ENCODE peak calls at places on chromosomes 12 and 14, in eight cellular contexts. I, C, Q, A, Z, U, X and J are unnamed samples.

GRCh38 chr12:131735153-131735456 is 24.2 kb downstream of the SFSWAP start:
- DNase-seq in I (no peak), Q (no peak), A (no peak), X (no peak), C (no peak), Z (no peak), U (no peak), J (no peak)

GRCh38 chr12:916240-916639 is 33.3 kb downstream of the RAD52 start:
- DNase-seq in Q (peak), X (no peak), Z (no peak), I (no peak), U (no peak), C (no peak), A (no peak), J (no peak)

GRCh38 chr12:121775501-121775900 is 18.0 kb downstream of the RHOF start:
- DNase-seq in Z (no peak), C (no peak), I (no peak), Q (peak), U (no peak), X (no peak), A (no peak), J (no peak)

GRCh38 chr12:48192861-48193260 is 9.4 kb downstream of the CCDC184 start:
- DNase-seq in Z (no peak), Q (no peak), X (no peak), U (no peak), A (no peak), I (no peak), C (no peak), J (no peak)

GRCh38 chr12:120939523-120939922 is 35.4 kb upstream of the SPPL3 start:
- DNase-seq in C (no peak), U (no peak), A (no peak), Q (no peak), X (no peak), Z (no peak), I (no peak), J (no peak)

GRCh38 chr12:93242154-93242958 is 135.4 kb upstream of the NUDT4 start:
- DNase-seq in Q (no peak), A (no peak), Z (no peak), U (no peak), I (no peak), X (no peak), C (no peak), J (no peak)

GRCh38 chr12:124109760-124110159 is 136.7 kb downstream of the ZNF664 start:
- DNase-seq in C (peak), U (no peak), I (peak), Z (peak), X (no peak), Q (no peak), A (no peak), J (no peak)

GRCh38 chr12:118984206-118984943 is 3.0 kb downstream of the SRRM4 start:
- DNase-seq in C (no peak), A (no peak), Z (no peak), U (no peak), Q (no peak), X (no peak), I (no peak), J (no peak)

GRCh38 chr12:10705655-10706054 is 17.5 kb downstream of the YBX3 start:
- DNase-seq in X (no peak), Z (no peak), Q (no peak), I (peak), A (no peak), U (no peak), C (no peak), J (no peak)

GRCh38 chr12:120508537-120508936 is 12.6 kb downstream of the DYNLL1 start:
- DNase-seq in C (no peak), I (no peak), Q (no peak), X (no peak), Z (no peak), U (no peak), A (no peak), J (no peak)

GRCh38 chr12:93274937-93275336 is 102.8 kb upstream of the NUDT4 start:
- DNase-seq in X (no peak), C (no peak), U (no peak), I (no peak), A (no peak), Q (no peak), Z (no peak), J (no peak)

GRCh38 chr12:109197327-109197726 is 80.9 kb downstream of the ACACB start:
- DNase-seq in C (no peak), X (peak), I (no peak), Q (no peak), U (no peak), Z (no peak), A (peak), J (no peak)

GRCh38 chr12:69910739-69911138 is 85.7 kb downstream of the MYRFL start:
- DNase-seq in Z (no peak), I (no peak), U (no peak), A (no peak), Q (no peak), X (no peak), C (no peak), J (no peak)

GRCh38 chr14:80356413-80356812 is 145.1 kb upstream of the DIO2 start:
- DNase-seq in A (no peak), C (no peak), Z (no peak), U (no peak), Q (no peak), I (peak), X (peak), J (no peak)

GRCh38 chr12:71321531-71321930 is 118.1 kb upstream of the LGR5 start:
- DNase-seq in U (no peak), Z (no peak), I (no peak), A (no peak), C (no peak), Q (no peak), X (no peak), J (no peak)

GRCh38 chr12:109829667-109830066 is 3.5 kb downstream of the TRPV4 start:
- DNase-seq in A (no peak), U (no peak), I (no peak), Z (no peak), C (no peak), X (no peak), Q (no peak), J (no peak)

GRCh38 chr12:115763982-115764621 is 513.4 kb downstream of the MED13L start:
- DNase-seq in Q (no peak), A (no peak), X (peak), Z (no peak), I (no peak), C (no peak), U (no peak), J (no peak)

GRCh38 chr12:117514016-117514415 is 152.6 kb upstream of the NOS1 start:
- DNase-seq in Q (no peak), I (no peak), A (no peak), U (no peak), C (no peak), Z (peak), X (no peak), J (no peak)

GRCh38 chr14:71119075-71119474 is 211.8 kb downstream of the PCNX1 start:
- DNase-seq in Z (no peak), Q (no peak), C (no peak), I (peak), X (no peak), A (no peak), U (no peak), J (no peak)

GRCh38 chr12:50297996-50298395 is 14.7 kb upstream of the LIMA1 start:
- DNase-seq in X (no peak), Z (no peak), C (no peak), A (no peak), I (no peak), U (no peak), Q (no peak), J (no peak)

GRCh38 chr14:81314443-81315175 is 85.5 kb downstream of the STON2 start:
- DNase-seq in U (no peak), C (no peak), Z (no peak), I (no peak), X (no peak), Q (no peak), A (no peak), J (no peak)

GRCh38 chr14:30180219-30180618 is 252.6 kb upstream of the PRKD1 start:
- DNase-seq in U (no peak), I (peak), Z (no peak), A (no peak), Q (no peak), C (no peak), X (no peak), J (no peak)

GRCh38 chr14:58829594-58829993 is 191.8 kb downstream of the DACT1 start:
- DNase-seq in A (no peak), Q (no peak), Z (no peak), U (no peak), X (peak), C (no peak), I (peak), J (no peak)

GRCh38 chr12:6146951-6147350 is 22.5 kb upstream of the VWF start:
- DNase-seq in Z (no peak), X (no peak), Q (no peak), U (no peak), I (no peak), A (no peak), C (no peak), J (no peak)

GRCh38 chr14:99280852-99281251 is 8.9 kb upstream of the BCL11B start:
- DNase-seq in U (no peak), Z (no peak), C (no peak), I (no peak), Q (no peak), X (no peak), A (no peak), J (no peak)

GRCh38 chr12:95996034-95996658 is at the start of gene HAL:
- DNase-seq in U (no peak), Z (peak), Q (no peak), I (no peak), A (peak), X (peak), C (no peak), J (no peak)

GRCh38 chr14:29663281-29663801 is 264.3 kb downstream of the PRKD1 start:
- DNase-seq in A (no peak), C (no peak), X (no peak), U (no peak), Q (no peak), Z (no peak), I (no peak), J (peak)

GRCh38 chr12:122205590-122205925 is 2.0 kb downstream of the B3GNT4 start:
- DNase-seq in Q (no peak), Z (no peak), A (no peak), I (no peak), X (no peak), U (no peak), C (no peak), J (no peak)

GRCh38 chr12:56223571-56224101 is 506 bp upstream of the NABP2 start:
- DNase-seq in U (no peak), Q (no peak), X (no peak), Z (no peak), I (no peak), A (no peak), C (no peak), J (no peak)

GRCh38 chr12:123591702-123592481 is 7.5 kb downstream of the TMED2 start:
- DNase-seq in X (no peak), U (no peak), I (peak), A (no peak), Z (no peak), C (no peak), Q (no peak), J (no peak)

GRCh38 chr12:115166698-115167315 is 482.8 kb upstream of the TBX3 start:
- DNase-seq in C (no peak), I (peak), X (peak), Z (no peak), Q (no peak), A (no peak), U (no peak), J (no peak)

GRCh38 chr14:84202486-84202885 is 1327.5 kb upstream of the FLRT2 start:
- DNase-seq in Z (no peak), C (no peak), X (no peak), I (no peak), U (no peak), Q (no peak), A (no peak), J (no peak)

GRCh38 chr12:89568484-89568883 is 42.6 kb upstream of the POC1B start:
- DNase-seq in A (no peak), X (no peak), U (no peak), Q (no peak), I (no peak), Z (no peak), C (no peak), J (no peak)

GRCh38 chr12:3658327-3659163 is 94.4 kb downstream of the CRACR2A start:
- DNase-seq in A (no peak), I (peak), U (no peak), Q (no peak), Z (peak), C (no peak), X (peak), J (no peak)

GRCh38 chr12:78185109-78185508 is 354.4 kb downstream of the NAV3 start:
- DNase-seq in U (no peak), Z (no peak), A (no peak), Q (no peak), C (no peak), X (no peak), I (peak), J (no peak)

GRCh38 chr14:56085471-56085870 is 32.7 kb upstream of the PELI2 start:
- DNase-seq in Z (no peak), A (no peak), U (no peak), X (no peak), C (no peak), I (no peak), Q (no peak), J (no peak)

GRCh38 chr14:61321385-61322010 is at the start of gene PRKCH:
- DNase-seq in C (no peak), Z (peak), I (peak), Q (peak), U (peak), A (peak), X (peak), J (peak)

GRCh38 chr14:51206462-51206861 is 33.6 kb upstream of the TMX1 start:
- DNase-seq in C (no peak), I (no peak), U (no peak), X (no peak), Q (no peak), A (no peak), Z (no peak), J (no peak)

GRCh38 chr14:51205486-51205885 is 34.6 kb upstream of the TMX1 start:
- DNase-seq in U (no peak), Z (no peak), X (no peak), Q (no peak), C (no peak), A (peak), I (no peak), J (no peak)

GRCh38 chr14:51203881-51204280 is 36.2 kb upstream of the TMX1 start:
- DNase-seq in I (no peak), C (no peak), U (no peak), Q (no peak), Z (no peak), A (peak), X (no peak), J (no peak)

GRCh38 chr14:51201890-51202289 is 38.2 kb upstream of the TMX1 start:
- DNase-seq in Q (no peak), A (no peak), X (no peak), Z (no peak), U (no peak), C (no peak), I (no peak), J (no peak)

GRCh38 chr14:51202914-51203665 is 37.0 kb upstream of the TMX1 start:
- DNase-seq in Q (no peak), C (no peak), X (no peak), Z (no peak), A (peak), I (no peak), U (no peak), J (no peak)
- TF ChIP-seq POLR2A in Q (no peak), C (no peak), X (no peak), Z (no peak), A (no peak), I (no peak), U (no peak), J (no peak)

GRCh38 chr14:100711493-100711892 is 15.2 kb upstream of the DLK1 start:
- DNase-seq in X (no peak), U (no peak), I (no peak), C (no peak), Z (no peak), A (no peak), Q (no peak), J (peak)
- TF ChIP-seq POLR2A in X (no peak), U (no peak), I (no peak), C (no peak), Z (no peak), A (no peak), Q (no peak), J (peak)

DNA sequence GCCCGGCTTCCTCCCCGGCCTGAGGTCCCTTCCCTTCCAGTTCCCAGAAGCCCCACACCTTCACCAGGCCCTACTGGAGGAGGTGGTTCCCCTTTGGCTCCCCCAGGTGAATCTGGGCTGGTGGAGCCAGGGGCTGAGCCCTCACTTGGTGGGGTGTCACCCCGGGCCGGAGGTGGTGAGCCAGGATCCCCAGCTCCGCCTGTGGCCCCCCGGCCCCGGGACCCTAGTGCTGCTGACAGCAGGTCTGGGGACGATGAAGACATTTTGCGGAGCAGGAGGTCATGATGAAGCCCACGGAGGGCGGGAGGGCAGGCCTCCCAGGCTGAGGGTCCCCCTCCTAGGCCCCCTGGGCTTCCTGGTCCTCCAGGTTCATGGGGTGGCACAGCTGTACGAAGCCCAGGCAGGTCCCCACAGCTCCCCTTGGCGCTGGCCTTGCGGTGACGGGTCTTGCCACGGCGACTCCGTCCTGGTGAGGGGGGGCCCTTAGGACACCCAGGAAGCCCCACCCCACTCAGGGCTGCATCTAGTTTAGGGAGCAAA is 16.6 kb downstream of the MAP3K12 start:
- DNase-seq in I (no peak), X (no peak), Q (peak), C (no peak), Z (no peak), U (no peak), A (no peak), J (no peak)
- TF ChIP-seq POLR2A in I (no peak), X (peak), Q (no peak), C (no peak), Z (no peak), U (no peak), A (no peak), J (no peak)

GRCh38 chr14:105491366-105492006 is 440 bp downstream of the TEDC1 start:
- DNase-seq in Q (peak), X (peak), A (peak), I (peak), C (peak), U (no peak), Z (peak), J (peak)
- TF ChIP-seq POLR2A in Q (peak), X (no peak), A (peak), I (peak), C (peak), U (no peak), Z (no peak), J (peak)